ENCODE peak calls at places on chromosomes 1 and 21, in nine cellular contexts. J is endothelial cell; S is stimulated activated naive CD4-positive, alpha-beta T cell; T is HFF-Myc; E is activated CD8-positive, alpha-beta memory T cell treated with anti-CD3 and anti-CD28 coated beads for 24 hours; D is WTC11; H is LoVo; B is activated T-cell treated with anti-CD3 and anti-CD28 coated beads for 1 hour; P is NCI-H1417. L is an unnamed sample.

GRCh38 chr1:156414440-156415064 is 45.5 kb downstream of the RHBG start:
- DNase-seq in J (peak; percentile 57), S (no peak), T (no peak), E (no peak), D (peak; percentile 74), H (no peak), B (no peak), P (no peak), L (peak; percentile 83)

GRCh38 chr1:109509176-109510134 is at the start of gene AMIGO1:
- DNase-seq in J (peak; percentile 62), S (peak; percentile 32), T (no peak), E (peak; percentile 86), D (peak; percentile 70), H (peak; percentile 74), B (peak; percentile 53), P (peak; percentile 78), L (peak; percentile 92)

GRCh38 chr21:34282223-34282622 is 81.6 kb upstream of the KCNE2 start:
- DNase-seq in J (no peak), S (no peak), T (no peak), E (no peak), D (no peak), H (no peak), B (no peak), P (no peak), L (no peak)

GRCh38 chr21:41460578-41461527 is 34.8 kb downstream of the MX1 start:
- DNase-seq in J (peak; percentile 73), S (peak; percentile 31), T (peak; percentile 16), E (peak; percentile 78), D (peak; percentile 70), H (peak; percentile 67), B (peak; percentile 52), P (peak; percentile 60), L (peak; percentile 77)

GRCh38 chr1:212749924-212750535 is 41.5 kb downstream of the NSL1 start:
- DNase-seq in J (no peak), S (no peak), T (peak; percentile 76), E (no peak), D (no peak), H (peak; percentile 75), B (no peak), P (peak; percentile 73), L (peak; percentile 70)

GRCh38 chr1:91018006-91018405 is 3.8 kb downstream of the ZNF644 start:
- DNase-seq in J (no peak), S (no peak), T (no peak), E (no peak), D (no peak), H (no peak), B (no peak), P (no peak), L (no peak)

GRCh38 chr1:93708734-93709481 is 27.3 kb upstream of the BCAR3 start:
- DNase-seq in J (no peak), S (no peak), T (no peak), E (no peak), D (no peak), H (no peak), B (no peak), P (peak; percentile 78), L (no peak)

GRCh38 chr1:168803696-168804510 is 74.9 kb upstream of the DPT start:
- DNase-seq in J (peak; percentile 5), S (no peak), T (no peak), E (no peak), D (no peak), H (peak; percentile 2), B (no peak), P (peak; percentile 35), L (peak; percentile 85)

GRCh38 chr1:205440476-205441317 is 15.1 kb downstream of the BLACAT1 start:
- DNase-seq in J (peak; percentile 47), S (peak; percentile 18), T (no peak), E (peak; percentile 86), D (peak; percentile 53), H (peak; percentile 72), B (peak; percentile 52), P (no peak), L (peak; percentile 66)

GRCh38 chr1:210777914-210778313 is 356.0 kb downstream of the KCNH1 start:
- DNase-seq in J (no peak), S (no peak), T (no peak), E (no peak), D (no peak), H (no peak), B (no peak), P (no peak), L (no peak)

GRCh38 chr1:76176020-76176419 is 101.5 kb downstream of the ST6GALNAC3 start:
- DNase-seq in J (no peak), S (no peak), T (no peak), E (no peak), D (no peak), H (no peak), B (no peak), P (no peak), L (no peak)